ENCODE peak calls at places on chromosome 22, in six cellular contexts. X is keratinocyte, E is esophagus squamous epithelium, Z is left ventricle myocardium inferior, K is endodermal cell, R is mammary epithelial cell. W is an unnamed sample.

GRCh38 chr22:17944205-17944725 is 80.1 kb downstream of the MICAL3 start:
- DNase-seq in X (no peak), E (no peak), Z (no peak), K (no peak), R (no peak), W (no peak)

GRCh38 chr22:38956551-38956950 is 858 bp upstream of the APOBEC3A start:
- DNase-seq in X (no peak), E (no peak), Z (no peak), K (no peak), R (no peak), W (no peak)

GRCh38 chr22:37043828-37044538 is 7.6 kb upstream of the KCTD17 start:
- DNase-seq in X (no peak), E (no peak), Z (peak; percentile 58), K (peak; percentile 77), R (peak; percentile 58), W (peak; percentile 83)

GRCh38 chr22:25960375-25960774 is 208.9 kb upstream of the SEZ6L start:
- DNase-seq in X (no peak), E (no peak), Z (no peak), K (peak; percentile 70), R (no peak), W (no peak)

GRCh38 chr22:25368271-25368670 is 148.8 kb downstream of the CRYBB2 start:
- DNase-seq in X (peak; percentile 23), E (no peak), Z (no peak), K (no peak), R (no peak), W (no peak)

GRCh38 chr22:17486313-17486712 is 77.0 kb upstream of the SLC25A18 start:
- DNase-seq in X (no peak), E (no peak), Z (no peak), K (no peak), R (no peak), W (no peak)

GRCh38 chr22:37015587-37015878 is 3.7 kb downstream of the TST start:
- DNase-seq in X (no peak), E (no peak), Z (no peak), K (no peak), R (no peak), W (no peak)

GRCh38 chr22:23220485-23221350 is 40.4 kb downstream of the BCR start:
- DNase-seq in X (no peak), E (no peak), Z (peak; percentile 15), K (no peak), R (peak; percentile 49), W (peak; percentile 77)

GRCh38 chr22:38033522-38034277 is 23.5 kb upstream of the PICK1 start:
- DNase-seq in X (no peak), E (no peak), Z (no peak), K (peak; percentile 44), R (no peak), W (no peak)

GRCh38 chr22:31561238-31561887 is 65.0 kb downstream of the SFI1 start:
- DNase-seq in X (peak; percentile 28), E (no peak), Z (peak; percentile 61), K (peak; percentile 96), R (peak; percentile 70), W (peak; percentile 66)

GRCh38 chr22:45211848-45212247 is 28.8 kb downstream of the KIAA0930 start:
- DNase-seq in X (no peak), E (no peak), Z (no peak), K (no peak), R (no peak), W (no peak)

GRCh38 chr22:24247564-24248344 is 2.9 kb upstream of the GGT5 start:
- DNase-seq in X (peak; percentile 13), E (no peak), Z (peak; percentile 89), K (peak; percentile 96), R (peak; percentile 84), W (peak; percentile 64)

GRCh38 chr22:27796829-27797792 is 4.4 kb downstream of the MN1 start:
- DNase-seq in X (no peak), E (no peak), Z (no peak), K (peak; percentile 73), R (no peak), W (no peak)

GRCh38 chr22:26492220-26492619 is 8.5 kb downstream of the SRRD start:
- DNase-seq in X (no peak), E (no peak), Z (no peak), K (no peak), R (no peak), W (no peak)

GRCh38 chr22:36953239-36954080 is 40.0 kb downstream of the CSF2RB start:
- DNase-seq in X (no peak), E (no peak), Z (no peak), K (no peak), R (no peak), W (no peak)

GRCh38 chr22:17057959-17058814 is 26.6 kb upstream of the IL17RA start:
- DNase-seq in X (no peak), E (no peak), Z (no peak), K (peak; percentile 90), R (peak; percentile 52), W (peak; percentile 58)

GRCh38 chr22:32218470-32218869 is 13.6 kb upstream of the RFPL2 start:
- DNase-seq in X (no peak), E (no peak), Z (no peak), K (no peak), R (no peak), W (no peak)

GRCh38 chr22:17343766-17344165 is 25.5 kb upstream of the CECR2 start:
- DNase-seq in X (no peak), E (no peak), Z (no peak), K (no peak), R (no peak), W (no peak)

GRCh38 chr22:44286673-44287072 is 26.1 kb downstream of the SHISAL1 start:
- DNase-seq in X (no peak), E (no peak), Z (no peak), K (no peak), R (peak; percentile 40), W (no peak)

GRCh38 chr22:32385681-32386080 is 26.4 kb downstream of the RTCB start:
- DNase-seq in X (no peak), E (no peak), Z (no peak), K (no peak), R (no peak), W (no peak)

GRCh38 chr22:21850660-21851059 is 16.8 kb downstream of the MAPK1 start:
- DNase-seq in X (no peak), E (no peak), Z (no peak), K (no peak), R (no peak), W (no peak)
- H3K4me1 ChIP-seq in X (peaks cover 20% of the 10 kb centered on the region), E (peaks cover 21% of the 10 kb centered on the region), Z (peaks cover 83% of the 10 kb centered on the region), K (no peaks in the 10 kb centered on the region), R (peaks cover 18% of the 10 kb centered on the region), W (peaks cover 4% of the 10 kb centered on the region)

GRCh38 chr22:49944399-49944891 is 16.1 kb upstream of the PIM3 start:
- DNase-seq in X (no peak), E (no peak), Z (no peak), K (no peak), R (no peak), W (no peak)

GRCh38 chr22:49943405-49943765 is 17.2 kb upstream of the PIM3 start:
- DNase-seq in X (no peak), E (no peak), Z (no peak), K (no peak), R (no peak), W (no peak)

GRCh38 chr22:49942565-49943404 is 17.8 kb upstream of the PIM3 start:
- DNase-seq in X (no peak), E (no peak), Z (no peak), K (no peak), R (no peak), W (no peak)

GRCh38 chr22:49943771-49944398 is 16.7 kb upstream of the PIM3 start:
- DNase-seq in X (no peak), E (no peak), Z (no peak), K (no peak), R (no peak), W (no peak)

DNA sequence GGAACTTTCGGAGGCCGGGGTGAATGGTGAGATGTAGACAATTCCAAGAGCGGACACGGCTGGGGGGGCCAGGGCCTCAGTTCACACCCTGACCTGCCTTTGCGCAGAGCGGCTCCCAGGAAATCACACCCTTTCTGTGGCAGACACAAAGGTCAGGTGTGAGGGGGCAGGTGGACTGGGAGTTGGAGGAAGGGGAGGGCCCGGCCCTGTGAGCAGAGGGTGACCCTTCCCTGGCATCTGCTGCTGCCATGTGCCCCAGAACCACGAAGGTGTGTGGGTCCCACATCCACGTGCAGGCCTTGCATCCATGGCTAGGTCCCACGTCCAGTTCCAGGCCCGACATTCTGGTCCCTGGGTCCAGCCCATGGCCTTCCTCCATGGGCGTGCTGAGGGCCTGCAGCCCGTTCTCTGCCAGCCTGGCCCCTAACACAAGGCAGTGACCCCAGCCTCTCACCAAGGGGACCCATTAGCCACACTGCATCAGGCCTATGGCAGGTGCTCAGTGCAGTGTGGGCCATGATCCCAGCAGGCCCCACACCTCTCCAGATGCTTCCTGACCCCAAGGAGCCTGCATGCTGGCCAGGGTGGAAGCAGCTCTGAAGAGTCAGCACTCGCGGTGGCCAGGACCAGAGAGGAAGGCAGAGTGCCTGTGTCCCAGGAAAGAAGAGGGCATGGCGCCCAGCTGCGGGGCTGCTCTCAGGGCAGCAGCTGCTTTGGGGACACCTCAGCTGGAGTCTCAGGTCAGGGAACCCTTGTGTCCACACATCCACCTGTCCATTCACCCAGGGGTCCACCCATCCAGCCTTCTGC is 18.9 kb upstream of the PIM3 start:
- DNase-seq in X (no peak), E (no peak), Z (no peak), K (no peak), R (no peak), W (no peak)
- H3K4me1 ChIP-seq in X (peaks cover 7% of the 10 kb centered on the region), E (peaks cover 16% of the 10 kb centered on the region), Z (peaks cover 31% of the 10 kb centered on the region), K (no peaks in the 10 kb centered on the region), R (peaks cover 14% of the 10 kb centered on the region), W (peaks cover 34% of the 10 kb centered on the region)

GRCh38 chr22:21818487-21819182 is 48.8 kb downstream of the MAPK1 start:
- DNase-seq in X (no peak), E (no peak), Z (no peak), K (peak; percentile 60), R (no peak), W (no peak)

GRCh38 chr22:21816787-21817496 is 50.5 kb downstream of the MAPK1 start:
- DNase-seq in X (peak; percentile 26), E (no peak), Z (no peak), K (no peak), R (peak; percentile 90), W (peak; percentile 86)

GRCh38 chr22:21816472-21816786 is 51.0 kb downstream of the MAPK1 start:
- DNase-seq in X (no peak), E (no peak), Z (no peak), K (no peak), R (no peak), W (no peak)

GRCh38 chr22:21815958-21816357 is 51.5 kb downstream of the MAPK1 start:
- DNase-seq in X (no peak), E (no peak), Z (no peak), K (no peak), R (no peak), W (no peak)

DNA sequence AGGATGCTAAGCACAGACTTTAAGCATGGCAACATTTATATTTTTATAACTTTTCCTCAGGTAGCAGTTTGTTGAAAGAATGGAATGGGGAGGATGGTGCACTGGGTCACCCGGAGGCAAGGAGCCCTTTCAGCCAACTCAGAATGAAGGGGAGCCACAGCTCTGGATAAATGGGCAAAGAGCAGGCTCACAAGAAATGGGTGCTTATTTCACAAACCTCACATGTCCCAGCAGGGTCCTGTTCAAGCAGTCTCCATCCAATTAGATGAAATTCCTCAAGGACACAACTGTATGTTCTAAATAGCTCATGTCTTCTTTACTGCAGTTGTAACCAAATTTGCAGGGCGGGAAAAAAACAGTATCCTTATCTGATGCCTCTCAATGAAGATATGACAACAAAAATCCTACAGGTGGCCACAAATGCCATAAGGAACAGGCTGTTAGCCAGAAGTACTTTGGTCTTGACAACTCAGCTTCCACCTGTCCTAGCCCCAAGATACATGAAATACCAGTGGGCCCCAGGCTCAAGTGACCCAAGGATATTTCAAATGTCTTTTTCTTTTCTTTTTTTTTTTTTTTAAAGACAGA is 48.2 kb downstream of the MAPK1 start:
- DNase-seq in X (no peak), E (no peak), Z (no peak), K (no peak), R (no peak), W (no peak)
- H3K4me1 ChIP-seq in X (peaks cover 23% of the 10 kb centered on the region), E (peaks cover 39% of the 10 kb centered on the region), Z (peaks cover 80% of the 10 kb centered on the region), K (no peaks in the 10 kb centered on the region), R (peaks cover 16% of the 10 kb centered on the region), W (peaks cover 51% of the 10 kb centered on the region)

GRCh38 chr22:35612903-35613302 is 4.2 kb downstream of the MB start:
- DNase-seq in X (no peak), E (no peak), Z (peak; percentile 63), K (no peak), R (no peak), W (no peak)
- H3K4me1 ChIP-seq in X (peaks cover 6% of the 10 kb centered on the region), E (no peaks in the 10 kb centered on the region), Z (peaks cover 53% of the 10 kb centered on the region), K (no peaks in the 10 kb centered on the region), R (no peaks in the 10 kb centered on the region), W (peaks cover 17% of the 10 kb centered on the region)